ENCODE peak calls at places on chromosomes 12 and 14, in four cellular contexts. One of them, this sample, is unnamed.

GRCh38 chr14:63933110-63933509 is 80.3 kb downstream of the SYNE2 start:
- DNase-seq in HepG2: no peak
- DNase-seq in K562: no peak
- DNase-seq in GM12878: peak; percentile 30
- DNase-seq in this sample: no peak

GRCh38 chr12:58873496-58873895 is 46.8 kb downstream of the LRIG3 start:
- DNase-seq in GM12878: no peak
- DNase-seq in HepG2: no peak
- DNase-seq in K562: no peak
- DNase-seq in this sample: no peak

GRCh38 chr14:45891417-45892080 is 638.5 kb upstream of the MIS18BP1 start:
- DNase-seq in HepG2: no peak
- DNase-seq in K562: no peak
- DNase-seq in GM12878: no peak
- DNase-seq in this sample: peak; percentile 58

GRCh38 chr12:13278249-13278787 is 81.8 kb downstream of the EMP1 start:
- DNase-seq in GM12878: no peak
- DNase-seq in K562: peak; percentile 79
- DNase-seq in HepG2: peak; percentile 26
- DNase-seq in this sample: peak; percentile 83

GRCh38 chr14:103232338-103232808 is 101.7 kb upstream of the EIF5 start:
- DNase-seq in HepG2: no peak
- DNase-seq in GM12878: no peak
- DNase-seq in K562: peak; percentile 10
- DNase-seq in this sample: no peak

GRCh38 chr14:76936483-76936882 is 92.0 kb downstream of the IRF2BPL start:
- DNase-seq in K562: no peak
- DNase-seq in GM12878: no peak
- DNase-seq in HepG2: no peak
- DNase-seq in this sample: no peak

GRCh38 chr12:569803-570236 is 93.4 kb downstream of the NINJ2 start:
- DNase-seq in K562: peak; percentile 89
- DNase-seq in HepG2: peak; percentile 66
- DNase-seq in GM12878: no peak
- DNase-seq in this sample: peak; percentile 94

GRCh38 chr12:68482660-68483059 is 128.0 kb upstream of the RAP1B start:
- DNase-seq in HepG2: no peak
- DNase-seq in GM12878: peak; percentile 89
- DNase-seq in K562: no peak
- DNase-seq in this sample: no peak

GRCh38 chr14:23366163-23366921 is 1.4 kb upstream of the EFS start:
- DNase-seq in HepG2: no peak
- DNase-seq in K562: peak; percentile 42
- DNase-seq in GM12878: no peak
- DNase-seq in this sample: peak; percentile 94

GRCh38 chr12:26555139-26555538 is 277.9 kb downstream of the ITPR2 start:
- DNase-seq in K562: no peak
- DNase-seq in HepG2: no peak
- DNase-seq in GM12878: no peak
- DNase-seq in this sample: no peak

GRCh38 chr12:13211191-13211858 is 14.8 kb downstream of the EMP1 start:
- DNase-seq in K562: no peak
- DNase-seq in HepG2: no peak
- DNase-seq in GM12878: no peak
- DNase-seq in this sample: no peak

GRCh38 chr12:14828896-14829295 is 14.4 kb downstream of the ART4 start:
- DNase-seq in HepG2: no peak
- DNase-seq in GM12878: peak; percentile 12
- DNase-seq in K562: no peak
- DNase-seq in this sample: peak; percentile 53

GRCh38 chr14:77208266-77208978 is 26.8 kb downstream of the TMEM63C start:
- DNase-seq in HepG2: peak; percentile 32
- DNase-seq in GM12878: no peak
- DNase-seq in K562: peak; percentile 59
- DNase-seq in this sample: peak; percentile 87

GRCh38 chr12:23528316-23528715 is 421.2 kb downstream of the SOX5 start:
- DNase-seq in K562: no peak
- DNase-seq in HepG2: no peak
- DNase-seq in GM12878: no peak
- DNase-seq in this sample: peak; percentile 8

GRCh38 chr14:36816481-36816880 is 154.8 kb downstream of the PAX9 start:
- DNase-seq in GM12878: no peak
- DNase-seq in K562: no peak
- DNase-seq in HepG2: no peak
- DNase-seq in this sample: no peak

GRCh38 chr14:100342195-100342594 is 19.1 kb downstream of the SLC25A47 start:
- DNase-seq in GM12878: no peak
- DNase-seq in HepG2: no peak
- DNase-seq in K562: no peak
- DNase-seq in this sample: no peak

GRCh38 chr14:68757618-68758081 is 35.2 kb downstream of the ZFP36L1 start:
- DNase-seq in K562: peak; percentile 37
- DNase-seq in HepG2: peak; percentile 39
- DNase-seq in GM12878: no peak
- DNase-seq in this sample: no peak

GRCh38 chr12:121775501-121775900 is 18.0 kb downstream of the RHOF start:
- DNase-seq in HepG2: no peak
- DNase-seq in K562: no peak
- DNase-seq in GM12878: no peak
- DNase-seq in this sample: no peak

GRCh38 chr14:65096323-65097089 is 5.8 kb downstream of the MAX start:
- DNase-seq in GM12878: no peak
- DNase-seq in HepG2: no peak
- DNase-seq in K562: peak; percentile 27
- DNase-seq in this sample: no peak

GRCh38 chr14:39233680-39234326 is at the start of gene MIA2:
- DNase-seq in HepG2: peak; percentile 89
- DNase-seq in K562: no peak
- DNase-seq in GM12878: no peak
- DNase-seq in this sample: no peak

GRCh38 chr12:93592641-93593396 is 20.3 kb downstream of the SOCS2 start:
- DNase-seq in GM12878: no peak
- DNase-seq in K562: no peak
- DNase-seq in HepG2: no peak
- DNase-seq in this sample: no peak

GRCh38 chr12:75550906-75551305 is 39.5 kb upstream of the KRR1 start:
- DNase-seq in K562: no peak
- DNase-seq in GM12878: no peak
- DNase-seq in HepG2: no peak
- DNase-seq in this sample: no peak

GRCh38 chr12:50415899-50416479 is 15.3 kb downstream of the LARP4 start:
- DNase-seq in K562: no peak
- DNase-seq in HepG2: no peak
- DNase-seq in GM12878: no peak
- DNase-seq in this sample: no peak

GRCh38 chr12:50411051-50411660 is 10.5 kb downstream of the LARP4 start:
- DNase-seq in HepG2: no peak
- DNase-seq in GM12878: no peak
- DNase-seq in K562: no peak
- DNase-seq in this sample: no peak
- TF ChIP-seq CREB1 in HepG2: no peak
- TF ChIP-seq CREB1 in GM12878: no peak
- TF ChIP-seq CREB1 in K562: no peak
- TF ChIP-seq CREB1 in this sample: no peak

GRCh38 chr14:50003213-50004021 is 110.5 kb downstream of the ARF6 start:
- DNase-seq in HepG2: peak; percentile 71
- DNase-seq in K562: peak; percentile 94
- DNase-seq in GM12878: peak; percentile 60
- DNase-seq in this sample: peak; percentile 72
- TF ChIP-seq JUNB in HepG2: no peak
- TF ChIP-seq JUNB in K562: no peak
- TF ChIP-seq JUNB in GM12878: no peak
- TF ChIP-seq JUNB in this sample: no peak

GRCh38 chr12:52317443-52318052 is 3.6 kb downstream of the KRT83 start:
- DNase-seq in HepG2: no peak
- DNase-seq in K562: no peak
- DNase-seq in GM12878: no peak
- DNase-seq in this sample: no peak

GRCh38 chr12:52314511-52314910 is 6.7 kb downstream of the KRT83 start:
- DNase-seq in HepG2: no peak
- DNase-seq in GM12878: no peak
- DNase-seq in K562: no peak
- DNase-seq in this sample: peak; percentile 18

GRCh38 chr12:52318241-52318990 is 2.8 kb downstream of the KRT83 start:
- DNase-seq in HepG2: no peak
- DNase-seq in GM12878: no peak
- DNase-seq in K562: no peak
- DNase-seq in this sample: no peak

GRCh38 chr12:52316290-52316689 is 4.9 kb downstream of the KRT83 start:
- DNase-seq in K562: no peak
- DNase-seq in HepG2: no peak
- DNase-seq in GM12878: no peak
- DNase-seq in this sample: no peak

DNA sequence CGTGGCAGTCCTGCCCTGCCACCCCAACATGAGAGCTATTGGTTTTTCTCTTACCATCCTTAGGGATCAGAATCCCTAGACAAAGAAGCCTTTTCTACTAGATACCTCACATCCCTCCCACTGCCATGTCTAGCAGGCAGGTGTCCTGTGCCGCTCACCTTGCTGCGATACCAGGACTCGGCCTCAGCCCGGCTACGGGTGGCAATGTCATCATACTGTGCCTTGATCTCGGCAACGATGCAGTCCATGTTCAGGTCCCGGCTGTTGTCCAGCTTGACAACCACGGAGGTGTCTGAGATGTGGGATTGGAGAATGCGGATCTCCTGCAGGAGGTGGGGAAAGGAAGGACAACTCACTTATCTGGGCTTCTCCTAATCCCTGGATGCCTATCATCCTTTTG is 4.5 kb downstream of the KRT83 start:
- DNase-seq in K562: no peak
- DNase-seq in GM12878: no peak
- DNase-seq in HepG2: no peak
- DNase-seq in this sample: no peak
- TF ChIP-seq CREB1 in K562: no peak
- TF ChIP-seq CREB1 in GM12878: no peak
- TF ChIP-seq CREB1 in HepG2: no peak
- TF ChIP-seq CREB1 in this sample: no peak

GRCh38 chr14:73462078-73462715 is 3.9 kb upstream of the NUMB start:
- DNase-seq in HepG2: peak; percentile 97
- DNase-seq in GM12878: no peak
- DNase-seq in K562: peak; percentile 38
- DNase-seq in this sample: no peak
- TF ChIP-seq JUNB in HepG2: no peak
- TF ChIP-seq JUNB in GM12878: no peak
- TF ChIP-seq JUNB in K562: no peak
- TF ChIP-seq JUNB in this sample: no peak